ENCODE peak calls at places on chromosomes 11 and 22, in ten cellular contexts. E is H1, N is transverse colon, K is sigmoid colon, R is HepG2, Z is esophagus muscularis mucosa, Y is suprapubic skin, V is K562, B is GM12878, D is upper lobe of left lung. M is an unnamed sample.

GRCh38 chr22:29751139-29751538 is 15.7 kb downstream of the ZMAT5 start:
- DNase-seq in R (peak), D (no peak), E (no peak), Z (no peak), Y (no peak), K (no peak), N (no peak), V (no peak), B (no peak), M (no peak)

GRCh38 chr11:12599408-12600143 is 74.6 kb upstream of the TEAD1 start:
- DNase-seq in E (peak), Z (no peak), R (peak), K (no peak), V (peak), Y (peak), B (peak), N (peak), D (peak), M (peak)

GRCh38 chr11:1229471-1230120 is 6.7 kb downstream of the MUC5B start:
- DNase-seq in D (peak), V (no peak), Z (no peak), N (peak), Y (peak), K (peak), B (no peak), E (peak), R (no peak), M (no peak)

GRCh38 chr11:130488187-130489026 is 40.0 kb downstream of the ADAMTS15 start:
- DNase-seq in V (no peak), Y (no peak), B (no peak), K (no peak), N (no peak), Z (peak), R (no peak), D (no peak), E (peak), M (no peak)

GRCh38 chr11:15889972-15890371 is 466.4 kb downstream of the SOX6 start:
- DNase-seq in Z (no peak), R (no peak), K (no peak), D (no peak), V (no peak), Y (no peak), E (no peak), B (no peak), N (no peak), M (no peak)

GRCh38 chr11:129331871-129332274 is 43.8 kb upstream of the BARX2 start:
- DNase-seq in K (peak), Z (no peak), N (peak), Y (peak), V (peak), R (peak), B (peak), E (peak), D (no peak), M (peak)

GRCh38 chr11:3049430-3050243 is 7.6 kb downstream of the CARS1 start:
- DNase-seq in B (peak), R (no peak), Z (no peak), D (peak), V (no peak), Y (peak), E (no peak), N (peak), K (peak), M (peak)

GRCh38 chr22:44270556-44270880 is 42.2 kb downstream of the SHISAL1 start:
- DNase-seq in B (no peak), E (no peak), V (no peak), Z (no peak), N (no peak), D (no peak), Y (no peak), K (no peak), R (no peak), M (no peak)

GRCh38 chr11:34632105-34632780 is 11.3 kb downstream of the EHF start:
- DNase-seq in B (no peak), Y (no peak), Z (no peak), E (no peak), N (no peak), D (no peak), R (no peak), K (no peak), V (no peak), M (peak)

GRCh38 chr11:78809931-78810481 is 235.3 kb upstream of the NARS2 start:
- DNase-seq in K (no peak), V (no peak), D (no peak), N (no peak), Y (no peak), Z (no peak), E (no peak), B (no peak), R (no peak), M (no peak)

GRCh38 chr11:55970935-55971334 is 1.2 kb upstream of the OR10AG1 start:
- DNase-seq in V (no peak), Y (no peak), B (no peak), R (no peak), K (no peak), E (no peak), Z (no peak), D (peak), N (no peak), M (no peak)

GRCh38 chr11:41235670-41236069 is 223.8 kb downstream of the LRRC4C start:
- DNase-seq in Y (no peak), K (no peak), V (no peak), Z (no peak), N (no peak), D (no peak), E (no peak), B (no peak), R (no peak), M (no peak)

GRCh38 chr11:128579790-128580504 is 7.4 kb downstream of the ETS1 start:
- DNase-seq in E (no peak), N (no peak), Y (no peak), R (no peak), K (no peak), B (no peak), D (no peak), Z (no peak), V (no peak), M (no peak)

DNA sequence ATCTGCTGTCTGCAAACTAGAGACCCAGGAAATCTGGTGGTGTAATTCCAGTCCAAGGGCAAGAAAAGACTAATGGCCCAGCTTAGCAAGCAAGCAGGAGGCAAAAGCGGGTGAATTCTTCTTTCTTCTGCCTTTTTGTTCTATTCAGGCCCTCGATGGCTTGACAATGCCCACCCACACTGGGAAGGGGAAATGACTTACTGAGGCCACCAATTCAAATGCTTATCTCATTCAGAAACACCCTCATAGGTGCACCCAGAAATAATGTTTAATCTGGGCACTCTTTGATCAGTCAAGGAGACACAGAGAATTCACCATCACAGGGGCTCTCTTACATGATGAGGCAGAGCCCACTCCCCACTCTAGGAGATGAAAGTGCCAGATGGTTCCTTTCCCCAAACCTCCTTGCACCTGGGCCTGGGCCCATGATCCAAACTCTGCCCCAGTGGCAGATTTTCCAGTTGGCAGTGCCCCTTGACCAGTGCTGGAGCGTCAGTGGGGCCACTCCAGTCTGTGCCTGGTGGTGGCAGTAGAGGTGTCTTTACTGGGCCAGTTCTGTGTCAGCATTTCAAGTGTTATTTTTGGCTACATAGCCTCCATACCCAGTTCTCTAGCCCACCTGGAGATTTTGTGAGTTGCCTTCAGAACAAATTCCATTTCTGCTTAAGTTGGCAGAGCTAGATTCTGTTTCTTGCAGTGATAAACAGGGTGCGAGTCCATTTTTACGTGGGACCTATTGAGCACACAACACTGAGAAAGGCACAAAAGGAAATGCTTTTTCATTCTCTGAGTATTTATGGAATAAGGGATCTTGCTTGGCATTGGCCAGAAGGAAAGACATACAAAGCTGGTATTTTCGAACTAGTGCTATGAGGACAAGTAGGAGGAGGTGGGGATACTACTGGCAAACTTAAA is 7.5 kb downstream of the ELMOD1 start:
- DNase-seq in Y (no peak), V (no peak), Z (peak), D (no peak), N (no peak), K (no peak), E (peak), B (no peak), R (no peak), M (no peak)
- TF ChIP-seq EP300 in Y (no peak), V (no peak), Z (no peak), D (no peak), N (no peak), K (no peak), E (no peak), B (no peak), R (no peak), M (no peak)

GRCh38 chr11:65477271-65478029 is 21.4 kb upstream of the MALAT1 start:
- DNase-seq in Y (peak), R (peak), B (no peak), E (peak), Z (peak), N (peak), V (peak), D (peak), K (peak), M (peak)

GRCh38 chr11:65473275-65473860 is 25.5 kb upstream of the MALAT1 start:
- DNase-seq in R (no peak), N (no peak), Z (no peak), V (no peak), D (no peak), K (no peak), E (no peak), B (no peak), Y (no peak), M (no peak)

GRCh38 chr11:65478411-65479183 is 20.2 kb upstream of the MALAT1 start:
- DNase-seq in K (peak), D (peak), Y (peak), Z (no peak), V (peak), N (peak), R (no peak), B (no peak), E (no peak), M (peak)

GRCh38 chr11:65479184-65480145 is 19.4 kb upstream of the MALAT1 start:
- DNase-seq in D (no peak), B (no peak), E (peak), K (peak), Z (no peak), N (peak), R (no peak), Y (peak), V (no peak), M (peak)

GRCh38 chr11:65476632-65477270 is 22.1 kb upstream of the MALAT1 start:
- DNase-seq in Y (no peak), K (peak), D (no peak), V (no peak), R (no peak), N (peak), Z (no peak), B (no peak), E (no peak), M (peak)
- TF ChIP-seq POLR2A in Y (no peak), K (no peak), D (no peak), V (peak), R (peak), N (no peak), Z (no peak), B (no peak), E (no peak), M (no peak)

GRCh38 chr11:117073539-117073938 is 24.7 kb downstream of the SIK3 start:
- DNase-seq in Y (no peak), E (no peak), N (no peak), K (no peak), Z (no peak), V (no peak), R (no peak), D (no peak), B (no peak), M (no peak)

GRCh38 chr11:117074122-117074521 is 24.1 kb downstream of the SIK3 start:
- DNase-seq in Z (no peak), B (no peak), E (no peak), N (no peak), D (no peak), Y (no peak), R (no peak), K (no peak), V (no peak), M (no peak)

GRCh38 chr11:117071344-117071787 is 26.9 kb downstream of the SIK3 start:
- DNase-seq in B (no peak), D (no peak), N (peak), V (no peak), K (peak), Z (no peak), Y (no peak), R (peak), E (no peak), M (peak)

GRCh38 chr11:117075186-117075585 is 23.0 kb downstream of the SIK3 start:
- DNase-seq in D (no peak), Z (no peak), N (no peak), V (no peak), K (no peak), E (no peak), Y (no peak), R (no peak), B (no peak), M (no peak)

DNA sequence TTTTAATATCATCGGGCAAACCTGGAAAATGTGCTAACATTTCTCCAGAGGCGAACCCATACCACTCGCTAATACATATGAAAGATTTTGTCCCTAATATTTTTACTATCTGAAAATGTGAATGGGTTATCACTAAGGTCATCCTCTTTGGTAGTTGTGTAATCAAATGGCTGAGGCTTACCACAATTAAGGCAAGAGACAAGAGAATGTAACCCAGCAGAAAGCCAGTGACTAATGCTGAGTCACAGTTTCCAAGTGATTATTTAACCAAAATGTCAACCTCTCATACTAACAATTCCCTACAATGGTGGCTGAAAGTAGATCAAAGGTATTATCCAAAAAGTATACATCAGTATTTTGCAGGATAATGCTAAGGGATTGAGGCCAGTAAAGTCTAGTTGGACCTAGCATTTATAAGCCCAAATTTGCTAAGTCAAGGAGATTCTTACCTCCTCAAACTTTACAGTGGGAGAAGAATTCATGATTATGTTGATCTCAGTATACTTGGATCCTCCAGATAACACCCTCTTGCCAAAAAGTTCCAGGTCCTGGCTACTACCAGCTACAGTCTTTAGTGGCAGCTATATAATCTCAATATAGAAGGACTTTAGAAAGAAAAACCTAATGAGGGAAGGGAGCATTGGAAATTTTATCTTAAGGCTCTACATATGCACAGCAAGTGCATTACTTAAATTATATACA is 25.6 kb downstream of the SIK3 start:
- DNase-seq in K (no peak), V (peak), B (peak), E (no peak), Z (no peak), R (peak), D (no peak), N (no peak), Y (no peak), M (no peak)
- TF ChIP-seq POLR2AphosphoS5 in K (peak), V (no peak), B (no peak), E (no peak), Z (no peak), R (no peak), D (peak), N (peak), Y (no peak), M (peak)

GRCh38 chr11:68792400-68792955 is 41.2 kb upstream of the TESMIN start:
- DNase-seq in E (no peak), B (no peak), N (no peak), V (no peak), K (no peak), Y (no peak), Z (no peak), D (no peak), R (no peak), M (no peak)
- TF ChIP-seq EP300 in E (no peak), B (no peak), N (no peak), V (no peak), K (no peak), Y (no peak), Z (no peak), D (no peak), R (no peak), M (no peak)

GRCh38 chr22:39240841-39241631 is 3.7 kb downstream of the PDGFB start:
- DNase-seq in B (no peak), E (peak), R (peak), N (peak), Z (no peak), Y (peak), V (peak), K (peak), D (no peak), M (peak)
- TF ChIP-seq POLR2A in B (peak), E (peak), R (peak), N (peak), Z (no peak), Y (peak), V (no peak), K (no peak), D (no peak), M (no peak)

GRCh38 chr22:21697021-21697771 is 31.4 kb downstream of the PPIL2 start:
- DNase-seq in V (no peak), Z (no peak), B (no peak), D (no peak), E (no peak), K (no peak), Y (no peak), N (no peak), R (no peak), M (no peak)

GRCh38 chr22:21698430-21699329 is 32.9 kb downstream of the PPIL2 start:
- DNase-seq in E (no peak), B (no peak), V (peak), Y (no peak), Z (no peak), D (no peak), R (no peak), K (no peak), N (no peak), M (no peak)

GRCh38 chr22:21699643-21700042 is 33.8 kb downstream of the PPIL2 start:
- DNase-seq in V (no peak), B (no peak), K (no peak), R (no peak), N (no peak), E (no peak), D (no peak), Y (no peak), Z (no peak), M (no peak)

GRCh38 chr22:21696115-21696514 is 30.3 kb downstream of the PPIL2 start:
- DNase-seq in K (no peak), Y (no peak), D (no peak), B (no peak), Z (no peak), V (no peak), N (no peak), R (no peak), E (no peak), M (no peak)

GRCh38 chr22:21697866-21698265 is 32.1 kb downstream of the PPIL2 start:
- DNase-seq in N (no peak), E (no peak), K (no peak), Y (no peak), Z (no peak), B (no peak), V (no peak), D (no peak), R (no peak), M (no peak)
- TF ChIP-seq POLR2AphosphoS5 in N (no peak), E (no peak), K (no peak), Y (no peak), Z (no peak), B (no peak), V (no peak), D (no peak), R (no peak), M (no peak)

M was measured in stomach.